ENCODE peak calls at places on chromosomes 13 and 19, in seven cellular contexts. Y is mesenchymal stem cell, H is fibroblast of lung, M is mesendoderm, T is H1, R is GM23248, F is neural progenitor cell. U is an unnamed sample.

GRCh38 chr19:6935069-6935468 is 47.7 kb downstream of the ADGRE1 start:
- DNase-seq in R (no peak), F (no peak), T (no peak), M (no peak), Y (no peak), H (no peak), U (no peak)

GRCh38 chr13:94595006-94595942 is 678 bp downstream of the TGDS start:
- DNase-seq in M (peak), H (peak), Y (peak), T (no peak), R (peak), F (peak), U (no peak)

GRCh38 chr13:26221721-26222522 is at the start of gene RNF6:
- DNase-seq in M (peak), F (peak), Y (peak), R (peak), H (peak), T (peak), U (peak)

GRCh38 chr19:3094638-3095374 is 644 bp downstream of the GNA11 start:
- DNase-seq in R (peak), Y (peak), T (no peak), H (peak), M (no peak), F (peak), U (no peak)

GRCh38 chr13:97574926-97575325 is 141.0 kb downstream of the RAP2A start:
- DNase-seq in Y (peak), T (peak), H (peak), F (peak), M (peak), R (peak), U (no peak)

GRCh38 chr19:2048104-2048958 is 2.7 kb downstream of the MKNK2 start:
- DNase-seq in R (no peak), Y (no peak), T (no peak), H (no peak), F (no peak), M (no peak), U (no peak)

GRCh38 chr13:52162279-52163101 is 3.1 kb upstream of the NEK3 start:
- DNase-seq in R (peak), H (peak), T (no peak), F (peak), M (peak), Y (peak), U (peak)

GRCh38 chr13:66530686-66531085 is 699.5 kb downstream of the PCDH9 start:
- DNase-seq in M (no peak), Y (no peak), H (no peak), F (no peak), T (no peak), R (no peak), U (no peak)

GRCh38 chr13:48596128-48596429 is 57.6 kb upstream of the CYSLTR2 start:
- DNase-seq in T (no peak), M (no peak), H (no peak), F (no peak), R (no peak), Y (no peak), U (no peak)

GRCh38 chr19:10450191-10450852 is 30.0 kb downstream of the PDE4A start:
- DNase-seq in Y (no peak), H (no peak), F (no peak), T (no peak), M (no peak), R (no peak), U (no peak)

GRCh38 chr19:55654833-55655647 is at the start of gene U2AF2:
- DNase-seq in Y (peak), T (no peak), R (peak), H (peak), F (peak), M (peak), U (no peak)

DNA sequence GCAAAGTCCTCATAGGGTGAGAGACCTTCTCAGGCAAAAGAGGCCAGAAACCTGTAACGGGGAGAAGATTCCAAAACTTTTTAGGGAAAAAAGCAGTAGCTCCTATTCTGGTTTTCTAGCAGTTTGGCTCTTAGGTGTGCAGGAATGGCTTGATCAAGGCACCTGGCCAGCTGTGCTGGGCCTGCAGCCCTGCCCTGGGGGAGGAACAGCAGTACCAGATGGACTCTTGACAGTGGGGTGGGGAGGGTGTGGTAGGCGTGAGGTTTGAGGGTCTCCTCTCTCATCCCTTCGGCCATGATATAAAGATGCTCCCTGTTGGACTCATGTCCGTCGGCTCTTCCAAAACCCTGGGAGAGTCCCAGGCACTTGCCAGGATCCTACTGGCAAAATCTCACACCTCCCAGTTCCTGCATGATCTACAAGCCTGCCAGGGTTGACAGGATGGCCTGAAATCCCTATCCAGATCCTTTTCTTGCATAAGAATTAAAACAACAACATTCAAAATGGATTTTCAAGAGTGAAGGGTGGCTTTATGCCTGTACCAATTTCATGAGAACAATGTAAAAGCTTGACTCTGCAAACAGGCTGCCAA is 120.4 kb downstream of the IER2 start:
- DNase-seq in R (no peak), Y (no peak), H (no peak), F (no peak), T (no peak), M (no peak), U (no peak)
- H3K9ac ChIP-seq in R (no peak), Y (no peak), H (no peak), F (no peak), T (no peak), M (no peak), U (no peak)

GRCh38 chr19:12703056-12703455 is 6.6 kb upstream of the FBXW9 start:
- DNase-seq in R (peak), Y (peak), T (peak), H (peak), M (peak), F (peak), U (peak)
- H3K27ac ChIP-seq in R (no peak), Y (no peak), T (peak), H (no peak), M (no peak), F (peak), U (no peak)

GRCh38 chr19:8005534-8006256 is at the start of gene ELAVL1:
- DNase-seq in T (peak), F (peak), M (peak), Y (peak), R (peak), H (peak), U (peak)

GRCh38 chr19:8001651-8001994 is 3.8 kb downstream of the ELAVL1 start:
- DNase-seq in R (peak), T (no peak), H (no peak), M (no peak), Y (no peak), F (no peak), U (no peak)

GRCh38 chr19:8004723-8005513 is 523 bp downstream of the ELAVL1 start:
- DNase-seq in T (no peak), Y (peak), R (peak), M (peak), F (no peak), H (peak), U (no peak)

GRCh38 chr19:8001995-8002849 is 3.2 kb downstream of the ELAVL1 start:
- DNase-seq in Y (peak), R (peak), T (peak), M (peak), H (peak), F (peak), U (peak)

GRCh38 chr19:8004001-8004400 is 1.4 kb downstream of the ELAVL1 start:
- DNase-seq in T (no peak), R (no peak), Y (no peak), M (no peak), F (no peak), H (no peak), U (no peak)
- H3K4me3 ChIP-seq in T (peak), R (peak), Y (no peak), M (peak), F (peak), H (peak), U (peak)

GRCh38 chr19:48715681-48716171 is 3.8 kb downstream of the MAMSTR start:
- DNase-seq in F (no peak), Y (no peak), T (no peak), M (no peak), R (peak), H (no peak), U (no peak)
- H3K9ac ChIP-seq in F (no peak), Y (peak), T (no peak), M (no peak), R (peak), H (no peak), U (no peak)

DNA sequence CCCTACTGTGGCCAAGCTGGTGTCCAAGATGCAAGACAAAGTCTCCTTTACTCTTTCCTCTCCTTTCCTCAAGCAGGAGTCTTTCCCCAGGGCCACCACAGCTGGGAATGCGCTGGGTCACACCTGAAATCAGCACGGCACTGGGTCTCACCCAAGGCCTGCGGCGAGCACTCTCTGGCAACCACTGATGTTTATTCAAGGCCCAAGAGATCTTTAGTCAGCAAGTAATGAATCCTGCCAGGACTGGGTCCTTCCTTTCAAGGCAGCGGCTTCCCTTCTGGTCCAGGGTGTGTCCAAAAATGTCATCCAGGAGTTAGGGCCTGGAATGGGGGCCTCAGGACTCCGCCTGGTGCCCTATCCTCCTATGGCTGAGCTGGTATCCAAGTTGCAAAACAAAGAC is 24.1 kb downstream of the BLOC1S3 start:
- DNase-seq in F (no peak), T (no peak), R (no peak), M (no peak), H (no peak), Y (no peak), U (no peak)
- H3K27ac ChIP-seq in F (no peak), T (no peak), R (no peak), M (no peak), H (no peak), Y (no peak), U (no peak)